ENCODE peak calls at places on chromosomes 2 and 18, in seven cellular contexts. One of them, this sample, is unnamed.

GRCh38 chr2:156532989-156533388 is 96.8 kb downstream of the GPD2 start:
- DNase-seq in left ventricle myocardium superior: no peak
- DNase-seq in left ventricle myocardium inferior: no peak
- DNase-seq in keratinocyte: no peak
- DNase-seq in nephron progenitor cell: no peak
- DNase-seq in CD4-positive, CD25-positive, alpha-beta regulatory T cell: no peak
- DNase-seq in activated CD4-positive, alpha-beta T cell treated with anti-CD3 and anti-CD28 coated beads for 48 hours: no peak
- DNase-seq in this sample: no peak

GRCh38 chr2:237723613-237724012 is 75.0 kb upstream of the RBM44 start:
- DNase-seq in left ventricle myocardium superior: peak; percentile 60
- DNase-seq in left ventricle myocardium inferior: peak; percentile 59
- DNase-seq in keratinocyte: peak; percentile 54
- DNase-seq in nephron progenitor cell: no peak
- DNase-seq in CD4-positive, CD25-positive, alpha-beta regulatory T cell: peak; percentile 32
- DNase-seq in activated CD4-positive, alpha-beta T cell treated with anti-CD3 and anti-CD28 coated beads for 48 hours: no peak
- DNase-seq in this sample: no peak

GRCh38 chr2:222796413-222797103 is 64.3 kb upstream of the ACSL3 start:
- DNase-seq in left ventricle myocardium superior: no peak
- DNase-seq in left ventricle myocardium inferior: no peak
- DNase-seq in keratinocyte: no peak
- DNase-seq in nephron progenitor cell: peak; percentile 9
- DNase-seq in CD4-positive, CD25-positive, alpha-beta regulatory T cell: no peak
- DNase-seq in activated CD4-positive, alpha-beta T cell treated with anti-CD3 and anti-CD28 coated beads for 48 hours: no peak
- DNase-seq in this sample: no peak

GRCh38 chr18:58928401-58928800 is 63.7 kb downstream of the ZNF532 start:
- DNase-seq in left ventricle myocardium superior: no peak
- DNase-seq in left ventricle myocardium inferior: no peak
- DNase-seq in keratinocyte: no peak
- DNase-seq in nephron progenitor cell: no peak
- DNase-seq in CD4-positive, CD25-positive, alpha-beta regulatory T cell: no peak
- DNase-seq in activated CD4-positive, alpha-beta T cell treated with anti-CD3 and anti-CD28 coated beads for 48 hours: no peak
- DNase-seq in this sample: no peak

GRCh38 chr2:113894156-113894743 is 4.4 kb downstream of the ACTR3 start:
- DNase-seq in left ventricle myocardium superior: no peak
- DNase-seq in left ventricle myocardium inferior: no peak
- DNase-seq in keratinocyte: no peak
- DNase-seq in nephron progenitor cell: no peak
- DNase-seq in CD4-positive, CD25-positive, alpha-beta regulatory T cell: no peak
- DNase-seq in activated CD4-positive, alpha-beta T cell treated with anti-CD3 and anti-CD28 coated beads for 48 hours: no peak
- DNase-seq in this sample: no peak

GRCh38 chr2:102635317-102635716 is 16.0 kb downstream of the SLC9A2 start:
- DNase-seq in left ventricle myocardium superior: no peak
- DNase-seq in left ventricle myocardium inferior: no peak
- DNase-seq in keratinocyte: no peak
- DNase-seq in nephron progenitor cell: no peak
- DNase-seq in CD4-positive, CD25-positive, alpha-beta regulatory T cell: no peak
- DNase-seq in activated CD4-positive, alpha-beta T cell treated with anti-CD3 and anti-CD28 coated beads for 48 hours: no peak
- DNase-seq in this sample: no peak

GRCh38 chr18:49031511-49032188 is 80.9 kb upstream of the SMAD7 start:
- DNase-seq in left ventricle myocardium superior: no peak
- DNase-seq in left ventricle myocardium inferior: no peak
- DNase-seq in keratinocyte: no peak
- DNase-seq in nephron progenitor cell: no peak
- DNase-seq in CD4-positive, CD25-positive, alpha-beta regulatory T cell: no peak
- DNase-seq in activated CD4-positive, alpha-beta T cell treated with anti-CD3 and anti-CD28 coated beads for 48 hours: peak; percentile 42
- DNase-seq in this sample: no peak

GRCh38 chr2:176769499-176770350 is 442.9 kb upstream of the HNRNPA3 start:
- DNase-seq in left ventricle myocardium superior: no peak
- DNase-seq in left ventricle myocardium inferior: no peak
- DNase-seq in keratinocyte: no peak
- DNase-seq in nephron progenitor cell: no peak
- DNase-seq in CD4-positive, CD25-positive, alpha-beta regulatory T cell: no peak
- DNase-seq in activated CD4-positive, alpha-beta T cell treated with anti-CD3 and anti-CD28 coated beads for 48 hours: no peak
- DNase-seq in this sample: no peak

GRCh38 chr2:120134263-120134662 is 88.9 kb downstream of the TMEM185B start:
- DNase-seq in left ventricle myocardium superior: no peak
- DNase-seq in left ventricle myocardium inferior: no peak
- DNase-seq in keratinocyte: peak; percentile 48
- DNase-seq in nephron progenitor cell: no peak
- DNase-seq in CD4-positive, CD25-positive, alpha-beta regulatory T cell: no peak
- DNase-seq in activated CD4-positive, alpha-beta T cell treated with anti-CD3 and anti-CD28 coated beads for 48 hours: no peak
- DNase-seq in this sample: no peak

GRCh38 chr2:178484245-178485041 is 4.2 kb downstream of the PLEKHA3 start:
- DNase-seq in left ventricle myocardium superior: no peak
- DNase-seq in left ventricle myocardium inferior: peak; percentile 27
- DNase-seq in keratinocyte: no peak
- DNase-seq in nephron progenitor cell: no peak
- DNase-seq in CD4-positive, CD25-positive, alpha-beta regulatory T cell: no peak
- DNase-seq in activated CD4-positive, alpha-beta T cell treated with anti-CD3 and anti-CD28 coated beads for 48 hours: no peak
- DNase-seq in this sample: peak; percentile 62

GRCh38 chr2:120398961-120399888 is 53.3 kb downstream of the INHBB start:
- DNase-seq in left ventricle myocardium superior: peak; percentile 12
- DNase-seq in left ventricle myocardium inferior: no peak
- DNase-seq in keratinocyte: no peak
- DNase-seq in nephron progenitor cell: no peak
- DNase-seq in CD4-positive, CD25-positive, alpha-beta regulatory T cell: no peak
- DNase-seq in activated CD4-positive, alpha-beta T cell treated with anti-CD3 and anti-CD28 coated beads for 48 hours: no peak
- DNase-seq in this sample: no peak

GRCh38 chr2:113829270-113829669 is 60.6 kb upstream of the ACTR3 start:
- DNase-seq in left ventricle myocardium superior: no peak
- DNase-seq in left ventricle myocardium inferior: no peak
- DNase-seq in keratinocyte: no peak
- DNase-seq in nephron progenitor cell: no peak
- DNase-seq in CD4-positive, CD25-positive, alpha-beta regulatory T cell: no peak
- DNase-seq in activated CD4-positive, alpha-beta T cell treated with anti-CD3 and anti-CD28 coated beads for 48 hours: no peak
- DNase-seq in this sample: no peak

GRCh38 chr2:150425121-150425559 is 62.3 kb downstream of the RND3 start:
- DNase-seq in left ventricle myocardium superior: peak; percentile 62
- DNase-seq in left ventricle myocardium inferior: peak; percentile 36
- DNase-seq in keratinocyte: no peak
- DNase-seq in nephron progenitor cell: peak; percentile 10
- DNase-seq in CD4-positive, CD25-positive, alpha-beta regulatory T cell: no peak
- DNase-seq in activated CD4-positive, alpha-beta T cell treated with anti-CD3 and anti-CD28 coated beads for 48 hours: no peak
- DNase-seq in this sample: peak; percentile 76

GRCh38 chr2:8413589-8414135 is 268.2 kb upstream of the ID2 start:
- DNase-seq in left ventricle myocardium superior: no peak
- DNase-seq in left ventricle myocardium inferior: no peak
- DNase-seq in keratinocyte: no peak
- DNase-seq in nephron progenitor cell: no peak
- DNase-seq in CD4-positive, CD25-positive, alpha-beta regulatory T cell: no peak
- DNase-seq in activated CD4-positive, alpha-beta T cell treated with anti-CD3 and anti-CD28 coated beads for 48 hours: no peak
- DNase-seq in this sample: no peak

GRCh38 chr18:13713455-13714055 is 12.8 kb downstream of the FAM210A start:
- DNase-seq in left ventricle myocardium superior: no peak
- DNase-seq in left ventricle myocardium inferior: no peak
- DNase-seq in keratinocyte: no peak
- DNase-seq in nephron progenitor cell: no peak
- DNase-seq in CD4-positive, CD25-positive, alpha-beta regulatory T cell: no peak
- DNase-seq in activated CD4-positive, alpha-beta T cell treated with anti-CD3 and anti-CD28 coated beads for 48 hours: no peak
- DNase-seq in this sample: no peak

GRCh38 chr2:127185093-127185492 is 35.0 kb downstream of the CYP27C1 start:
- DNase-seq in left ventricle myocardium superior: no peak
- DNase-seq in left ventricle myocardium inferior: no peak
- DNase-seq in keratinocyte: no peak
- DNase-seq in nephron progenitor cell: no peak
- DNase-seq in CD4-positive, CD25-positive, alpha-beta regulatory T cell: peak; percentile 23
- DNase-seq in activated CD4-positive, alpha-beta T cell treated with anti-CD3 and anti-CD28 coated beads for 48 hours: peak; percentile 32
- DNase-seq in this sample: no peak

GRCh38 chr2:195477248-195477995 is 179.6 kb upstream of the SLC39A10 start:
- DNase-seq in left ventricle myocardium superior: no peak
- DNase-seq in left ventricle myocardium inferior: no peak
- DNase-seq in keratinocyte: peak; percentile 32
- DNase-seq in nephron progenitor cell: no peak
- DNase-seq in CD4-positive, CD25-positive, alpha-beta regulatory T cell: peak; percentile 82
- DNase-seq in activated CD4-positive, alpha-beta T cell treated with anti-CD3 and anti-CD28 coated beads for 48 hours: no peak
- DNase-seq in this sample: no peak

GRCh38 chr2:237536083-237536415 is 30.3 kb upstream of the PRLH start:
- DNase-seq in left ventricle myocardium superior: no peak
- DNase-seq in left ventricle myocardium inferior: no peak
- DNase-seq in keratinocyte: no peak
- DNase-seq in nephron progenitor cell: no peak
- DNase-seq in CD4-positive, CD25-positive, alpha-beta regulatory T cell: no peak
- DNase-seq in activated CD4-positive, alpha-beta T cell treated with anti-CD3 and anti-CD28 coated beads for 48 hours: no peak
- DNase-seq in this sample: no peak

GRCh38 chr18:79939096-79939495 is 12.4 kb downstream of the SLC66A2 start:
- DNase-seq in left ventricle myocardium superior: no peak
- DNase-seq in left ventricle myocardium inferior: no peak
- DNase-seq in keratinocyte: no peak
- DNase-seq in nephron progenitor cell: no peak
- DNase-seq in CD4-positive, CD25-positive, alpha-beta regulatory T cell: no peak
- DNase-seq in activated CD4-positive, alpha-beta T cell treated with anti-CD3 and anti-CD28 coated beads for 48 hours: no peak
- DNase-seq in this sample: no peak

GRCh38 chr2:133581027-133581760 is 12.9 kb upstream of the NCKAP5 start:
- DNase-seq in left ventricle myocardium superior: no peak
- DNase-seq in left ventricle myocardium inferior: no peak
- DNase-seq in keratinocyte: no peak
- DNase-seq in nephron progenitor cell: no peak
- DNase-seq in CD4-positive, CD25-positive, alpha-beta regulatory T cell: no peak
- DNase-seq in activated CD4-positive, alpha-beta T cell treated with anti-CD3 and anti-CD28 coated beads for 48 hours: no peak
- DNase-seq in this sample: no peak

GRCh38 chr2:42463570-42463969 is 30.2 kb downstream of the KCNG3 start:
- DNase-seq in left ventricle myocardium superior: no peak
- DNase-seq in left ventricle myocardium inferior: no peak
- DNase-seq in keratinocyte: no peak
- DNase-seq in nephron progenitor cell: no peak
- DNase-seq in CD4-positive, CD25-positive, alpha-beta regulatory T cell: no peak
- DNase-seq in activated CD4-positive, alpha-beta T cell treated with anti-CD3 and anti-CD28 coated beads for 48 hours: no peak
- DNase-seq in this sample: no peak

GRCh38 chr2:187541086-187542085 is 12.8 kb downstream of the TFPI start:
- DNase-seq in left ventricle myocardium superior: no peak
- DNase-seq in left ventricle myocardium inferior: no peak
- DNase-seq in keratinocyte: no peak
- DNase-seq in nephron progenitor cell: no peak
- DNase-seq in CD4-positive, CD25-positive, alpha-beta regulatory T cell: no peak
- DNase-seq in activated CD4-positive, alpha-beta T cell treated with anti-CD3 and anti-CD28 coated beads for 48 hours: no peak
- DNase-seq in this sample: no peak

GRCh38 chr18:78507217-78507616 is 472.4 kb upstream of the SALL3 start:
- DNase-seq in left ventricle myocardium superior: no peak
- DNase-seq in left ventricle myocardium inferior: no peak
- DNase-seq in keratinocyte: no peak
- DNase-seq in nephron progenitor cell: no peak
- DNase-seq in CD4-positive, CD25-positive, alpha-beta regulatory T cell: no peak
- DNase-seq in activated CD4-positive, alpha-beta T cell treated with anti-CD3 and anti-CD28 coated beads for 48 hours: no peak
- DNase-seq in this sample: no peak

GRCh38 chr18:78768655-78769501 is 210.7 kb upstream of the SALL3 start:
- DNase-seq in left ventricle myocardium superior: no peak
- DNase-seq in left ventricle myocardium inferior: no peak
- DNase-seq in keratinocyte: no peak
- DNase-seq in nephron progenitor cell: no peak
- DNase-seq in CD4-positive, CD25-positive, alpha-beta regulatory T cell: no peak
- DNase-seq in activated CD4-positive, alpha-beta T cell treated with anti-CD3 and anti-CD28 coated beads for 48 hours: no peak
- DNase-seq in this sample: no peak

GRCh38 chr2:112824701-112825099 is 11.9 kb downstream of the IL1B start:
- DNase-seq in left ventricle myocardium superior: no peak
- DNase-seq in left ventricle myocardium inferior: no peak
- DNase-seq in keratinocyte: no peak
- DNase-seq in nephron progenitor cell: no peak
- DNase-seq in CD4-positive, CD25-positive, alpha-beta regulatory T cell: no peak
- DNase-seq in activated CD4-positive, alpha-beta T cell treated with anti-CD3 and anti-CD28 coated beads for 48 hours: no peak
- DNase-seq in this sample: no peak

GRCh38 chr2:127164761-127165538 is 55.1 kb downstream of the CYP27C1 start:
- DNase-seq in left ventricle myocardium superior: no peak
- DNase-seq in left ventricle myocardium inferior: no peak
- DNase-seq in keratinocyte: no peak
- DNase-seq in nephron progenitor cell: no peak
- DNase-seq in CD4-positive, CD25-positive, alpha-beta regulatory T cell: no peak
- DNase-seq in activated CD4-positive, alpha-beta T cell treated with anti-CD3 and anti-CD28 coated beads for 48 hours: no peak
- DNase-seq in this sample: no peak

GRCh38 chr2:223901854-223902253 is 43.3 kb downstream of the WDFY1 start:
- DNase-seq in left ventricle myocardium superior: no peak
- DNase-seq in left ventricle myocardium inferior: no peak
- DNase-seq in keratinocyte: no peak
- DNase-seq in nephron progenitor cell: no peak
- DNase-seq in CD4-positive, CD25-positive, alpha-beta regulatory T cell: no peak
- DNase-seq in activated CD4-positive, alpha-beta T cell treated with anti-CD3 and anti-CD28 coated beads for 48 hours: no peak
- DNase-seq in this sample: no peak

GRCh38 chr2:50535971-50536759 is 495.8 kb downstream of the NRXN1 start:
- DNase-seq in left ventricle myocardium superior: no peak
- DNase-seq in left ventricle myocardium inferior: no peak
- DNase-seq in keratinocyte: no peak
- DNase-seq in nephron progenitor cell: peak; percentile 12
- DNase-seq in CD4-positive, CD25-positive, alpha-beta regulatory T cell: peak; percentile 0
- DNase-seq in activated CD4-positive, alpha-beta T cell treated with anti-CD3 and anti-CD28 coated beads for 48 hours: no peak
- DNase-seq in this sample: no peak

GRCh38 chr18:61713502-61713901 is 179.3 kb downstream of the RNF152 start:
- DNase-seq in left ventricle myocardium superior: no peak
- DNase-seq in left ventricle myocardium inferior: no peak
- DNase-seq in keratinocyte: no peak
- DNase-seq in nephron progenitor cell: no peak
- DNase-seq in CD4-positive, CD25-positive, alpha-beta regulatory T cell: no peak
- DNase-seq in activated CD4-positive, alpha-beta T cell treated with anti-CD3 and anti-CD28 coated beads for 48 hours: no peak
- DNase-seq in this sample: no peak

GRCh38 chr2:156947261-156947660 is 310.2 kb upstream of the GALNT5 start:
- DNase-seq in left ventricle myocardium superior: no peak
- DNase-seq in left ventricle myocardium inferior: no peak
- DNase-seq in keratinocyte: no peak
- DNase-seq in nephron progenitor cell: no peak
- DNase-seq in CD4-positive, CD25-positive, alpha-beta regulatory T cell: no peak
- DNase-seq in activated CD4-positive, alpha-beta T cell treated with anti-CD3 and anti-CD28 coated beads for 48 hours: no peak
- DNase-seq in this sample: no peak

GRCh38 chr18:22048932-22049615 is 120.3 kb upstream of the GATA6 start:
- DNase-seq in left ventricle myocardium superior: no peak
- DNase-seq in left ventricle myocardium inferior: no peak
- DNase-seq in keratinocyte: no peak
- DNase-seq in nephron progenitor cell: no peak
- DNase-seq in CD4-positive, CD25-positive, alpha-beta regulatory T cell: no peak
- DNase-seq in activated CD4-positive, alpha-beta T cell treated with anti-CD3 and anti-CD28 coated beads for 48 hours: no peak
- DNase-seq in this sample: no peak

GRCh38 chr2:106882658-106883057 is 3.3 kb downstream of the ST6GAL2 start:
- DNase-seq in left ventricle myocardium superior: no peak
- DNase-seq in left ventricle myocardium inferior: no peak
- DNase-seq in keratinocyte: no peak
- DNase-seq in nephron progenitor cell: no peak
- DNase-seq in CD4-positive, CD25-positive, alpha-beta regulatory T cell: no peak
- DNase-seq in activated CD4-positive, alpha-beta T cell treated with anti-CD3 and anti-CD28 coated beads for 48 hours: no peak
- DNase-seq in this sample: no peak

GRCh38 chr2:178056345-178056744 is 16.2 kb downstream of the PDE11A start:
- DNase-seq in left ventricle myocardium superior: no peak
- DNase-seq in left ventricle myocardium inferior: no peak
- DNase-seq in keratinocyte: no peak
- DNase-seq in nephron progenitor cell: no peak
- DNase-seq in CD4-positive, CD25-positive, alpha-beta regulatory T cell: no peak
- DNase-seq in activated CD4-positive, alpha-beta T cell treated with anti-CD3 and anti-CD28 coated beads for 48 hours: no peak
- DNase-seq in this sample: no peak

GRCh38 chr2:225614915-225615314 is 215.4 kb downstream of the NYAP2 start:
- DNase-seq in left ventricle myocardium superior: no peak
- DNase-seq in left ventricle myocardium inferior: no peak
- DNase-seq in keratinocyte: no peak
- DNase-seq in nephron progenitor cell: no peak
- DNase-seq in CD4-positive, CD25-positive, alpha-beta regulatory T cell: no peak
- DNase-seq in activated CD4-positive, alpha-beta T cell treated with anti-CD3 and anti-CD28 coated beads for 48 hours: no peak
- DNase-seq in this sample: no peak

GRCh38 chr2:214987261-214987660 is 151.2 kb downstream of the ABCA12 start:
- DNase-seq in left ventricle myocardium superior: no peak
- DNase-seq in left ventricle myocardium inferior: no peak
- DNase-seq in keratinocyte: no peak
- DNase-seq in nephron progenitor cell: no peak
- DNase-seq in CD4-positive, CD25-positive, alpha-beta regulatory T cell: no peak
- DNase-seq in activated CD4-positive, alpha-beta T cell treated with anti-CD3 and anti-CD28 coated beads for 48 hours: no peak
- DNase-seq in this sample: no peak

GRCh38 chr2:29977284-29977683 is 55.9 kb upstream of the ALK start:
- DNase-seq in left ventricle myocardium superior: no peak
- DNase-seq in left ventricle myocardium inferior: no peak
- DNase-seq in keratinocyte: no peak
- DNase-seq in nephron progenitor cell: no peak
- DNase-seq in CD4-positive, CD25-positive, alpha-beta regulatory T cell: no peak
- DNase-seq in activated CD4-positive, alpha-beta T cell treated with anti-CD3 and anti-CD28 coated beads for 48 hours: no peak
- DNase-seq in this sample: no peak

This sample was measured in right cardiac atrium.